ENCODE peak calls at places on chromosome 15, in ten cellular contexts. T is EH, Z is brain microvascular endothelial cell, E is GM23338, B is retinal pigment epithelial cell, J is cardiac muscle cell, N is nucleus accumbens, K is OCI-LY7, W is GM12865, M is mesendoderm. Q is an unnamed sample.

GRCh38 chr15:59255647-59256380 is 49.2 kb downstream of the LDHAL6B start:
- DNase-seq in T (no peak), Z (peak), E (no peak), B (no peak), J (no peak), N (no peak), K (no peak), W (no peak), M (no peak), Q (no peak)

GRCh38 chr15:42089942-42090341 is 4.4 kb downstream of the PLA2G4D start:
- DNase-seq in T (no peak), Z (no peak), E (no peak), B (no peak), J (no peak), N (no peak), K (no peak), W (no peak), M (no peak), Q (no peak)

GRCh38 chr15:48800811-48801460 is 9.9 kb downstream of the CEP152 start:
- DNase-seq in T (peak), Z (no peak), E (peak), B (no peak), J (peak), N (no peak), K (peak), W (peak), M (no peak), Q (no peak)

GRCh38 chr15:64807751-64808222 is 17.7 kb downstream of the PIF1 start:
- DNase-seq in T (no peak), Z (no peak), E (peak), B (no peak), J (no peak), N (no peak), K (no peak), W (no peak), M (peak), Q (no peak)

GRCh38 chr15:76401285-76401684 is 64.7 kb downstream of the ISL2 start:
- DNase-seq in T (peak), Z (no peak), E (no peak), B (no peak), J (peak), N (no peak), K (no peak), W (no peak), M (no peak), Q (no peak)

GRCh38 chr15:99268431-99268830 is 17.1 kb downstream of the LRRC28 start:
- DNase-seq in T (no peak), Z (no peak), E (no peak), B (no peak), J (no peak), N (no peak), K (no peak), W (no peak), M (no peak), Q (no peak)

GRCh38 chr15:80367661-80368060 is 36.5 kb upstream of the ARNT2 start:
- DNase-seq in T (no peak), Z (no peak), E (no peak), B (no peak), J (no peak), N (no peak), K (peak), W (no peak), M (peak), Q (no peak)

GRCh38 chr15:74802862-74803447 is 9.7 kb upstream of the LMAN1L start:
- DNase-seq in T (no peak), Z (no peak), E (no peak), B (no peak), J (no peak), N (no peak), K (no peak), W (no peak), M (no peak), Q (no peak)

GRCh38 chr15:95018888-95019545 is 787.7 kb downstream of the MCTP2 start:
- DNase-seq in T (peak), Z (peak), E (no peak), B (peak), J (peak), N (no peak), K (no peak), W (peak), M (peak), Q (no peak)

GRCh38 chr15:88476635-88477038 is 9.1 kb downstream of the MRPS11 start:
- DNase-seq in T (peak), Z (peak), E (peak), B (no peak), J (peak), N (peak), K (peak), W (peak), M (peak), Q (no peak)

GRCh38 chr15:98649996-98650870 is 1.9 kb downstream of the IGF1R start:
- DNase-seq in T (peak), Z (no peak), E (peak), B (no peak), J (no peak), N (no peak), K (no peak), W (peak), M (peak), Q (no peak)

GRCh38 chr15:45376967-45377629 is 1.2 kb downstream of the GATM start:
- DNase-seq in T (no peak), Z (no peak), E (no peak), B (no peak), J (no peak), N (no peak), K (no peak), W (no peak), M (peak), Q (no peak)

GRCh38 chr15:85383470-85384148 is 3.2 kb downstream of the AKAP13 start:
- DNase-seq in T (no peak), Z (no peak), E (no peak), B (no peak), J (no peak), N (no peak), K (peak), W (peak), M (peak), Q (no peak)

GRCh38 chr15:70328137-70329115 is 230.7 kb upstream of the TLE3 start:
- DNase-seq in T (peak), Z (peak), E (no peak), B (no peak), J (peak), N (no peak), K (no peak), W (peak), M (no peak), Q (no peak)

GRCh38 chr15:68463996-68464395 is 32.0 kb upstream of the ITGA11 start:
- DNase-seq in T (peak), Z (peak), E (no peak), B (no peak), J (peak), N (no peak), K (no peak), W (no peak), M (no peak), Q (no peak)

GRCh38 chr15:60364306-60364924 is 33.4 kb downstream of the ANXA2 start:
- DNase-seq in T (peak), Z (no peak), E (no peak), B (no peak), J (no peak), N (no peak), K (no peak), W (no peak), M (no peak), Q (no peak)

GRCh38 chr15:60917469-60918130 is 311.5 kb downstream of the RORA start:
- DNase-seq in T (peak), Z (no peak), E (no peak), B (peak), J (peak), N (no peak), K (no peak), W (no peak), M (no peak), Q (no peak)

GRCh38 chr15:78697449-78697848 is 56.4 kb upstream of the CHRNB4 start:
- DNase-seq in T (no peak), Z (no peak), E (no peak), B (no peak), J (no peak), N (no peak), K (no peak), W (no peak), M (no peak), Q (no peak)

Q was measured in NCI-H1417 treated with DMSO at 0.1 percent for 48 hours.